ENCODE peak calls at places on chromosomes 12 and 14, in six cellular contexts. H is HepG2, S is HCT116, R is K562, M is H1, C is GM12878. O is an unnamed sample.

GRCh38 chr12:28026701-28027100 is 54.2 kb upstream of the PTHLH start:
- DNase-seq in S (no peak), H (no peak), M (no peak), C (no peak), R (peak; percentile 17), O (no peak)

GRCh38 chr12:7004840-7005239 is 13.4 kb downstream of the LPCAT3 start:
- DNase-seq in M (no peak), S (no peak), R (no peak), H (no peak), C (no peak), O (no peak)

GRCh38 chr12:6229823-6230222 is 29.6 kb downstream of the CD9 start:
- DNase-seq in S (no peak), M (no peak), H (peak; percentile 32), C (no peak), R (no peak), O (no peak)

GRCh38 chr12:60052483-60052882 is 456.7 kb downstream of the SLC16A7 start:
- DNase-seq in C (no peak), H (no peak), R (no peak), M (no peak), S (no peak), O (no peak)

GRCh38 chr14:87049886-87050820 is 942.8 kb downstream of the GALC start:
- DNase-seq in S (no peak), R (no peak), H (peak; percentile 37), M (peak; percentile 19), C (no peak), O (peak; percentile 62)

GRCh38 chr14:94320243-94320642 is 2.9 kb downstream of the SERPINA6 start:
- DNase-seq in M (no peak), R (no peak), H (peak; percentile 89), C (no peak), S (no peak), O (no peak)

GRCh38 chr12:16588812-16589211 is 17.1 kb downstream of the LMO3 start:
- DNase-seq in C (no peak), M (no peak), H (no peak), S (no peak), R (no peak), O (no peak)

GRCh38 chr14:49972199-49972671 is 79.4 kb downstream of the ARF6 start:
- DNase-seq in M (no peak), C (no peak), H (no peak), R (no peak), S (no peak), O (no peak)

GRCh38 chr12:103130564-103130963 is 173.1 kb downstream of the ASCL1 start:
- DNase-seq in H (no peak), S (no peak), R (no peak), C (no peak), M (no peak), O (no peak)

GRCh38 chr12:2537868-2538541 is 256.8 kb upstream of the FKBP4 start:
- DNase-seq in C (no peak), M (no peak), H (no peak), S (no peak), R (no peak), O (no peak)

GRCh38 chr12:14239350-14239934 is 126.0 kb upstream of the ATF7IP start:
- DNase-seq in R (no peak), S (no peak), H (peak; percentile 85), M (no peak), C (peak; percentile 86), O (peak; percentile 34)

GRCh38 chr12:112303004-112303403 is 79.2 kb downstream of the HECTD4 start:
- DNase-seq in H (no peak), R (peak; percentile 10), C (peak; percentile 91), S (no peak), M (no peak), O (no peak)

GRCh38 chr12:38124247-38125012 is 192.1 kb upstream of the ALG10B start:
- DNase-seq in C (no peak), M (no peak), R (no peak), S (no peak), H (peak; percentile 89), O (no peak)

GRCh38 chr12:48965447-48965846 is 6.1 kb downstream of the WNT10B start:
- DNase-seq in S (no peak), H (no peak), C (no peak), R (no peak), M (peak; percentile 36), O (no peak)

GRCh38 chr14:84496677-84497076 is 1033.3 kb upstream of the FLRT2 start:
- DNase-seq in C (no peak), R (no peak), H (no peak), S (no peak), M (no peak), O (no peak)

GRCh38 chr12:104219908-104220404 is 4.4 kb downstream of the TXNRD1 start:
- DNase-seq in M (no peak), R (peak; percentile 60), H (peak; percentile 69), C (no peak), S (peak; percentile 97), O (no peak)

GRCh38 chr14:99188721-99189120 is 83.3 kb downstream of the BCL11B start:
- DNase-seq in R (no peak), M (no peak), S (no peak), C (no peak), H (no peak), O (peak; percentile 73)

GRCh38 chr12:113889076-113889475 is 77.0 kb downstream of the RBM19 start:
- DNase-seq in S (no peak), R (no peak), H (peak; percentile 9), C (no peak), M (no peak), O (no peak)

GRCh38 chr12:128402481-128402880 is 135.5 kb downstream of the TMEM132C start:
- DNase-seq in H (no peak), C (no peak), S (no peak), M (peak; percentile 19), R (no peak), O (no peak)

GRCh38 chr12:90084018-90084417 is 375.4 kb upstream of the ATP2B1 start:
- DNase-seq in S (no peak), M (no peak), R (no peak), H (no peak), C (no peak), O (no peak)

GRCh38 chr14:36656769-36657408 is 4.8 kb upstream of the PAX9 start:
- DNase-seq in R (no peak), S (no peak), M (no peak), H (no peak), C (no peak), O (peak; percentile 45)
- TF ChIP-seq MAX in R (no peak), S (no peak), M (no peak), H (no peak), C (no peak), O (no peak)

DNA sequence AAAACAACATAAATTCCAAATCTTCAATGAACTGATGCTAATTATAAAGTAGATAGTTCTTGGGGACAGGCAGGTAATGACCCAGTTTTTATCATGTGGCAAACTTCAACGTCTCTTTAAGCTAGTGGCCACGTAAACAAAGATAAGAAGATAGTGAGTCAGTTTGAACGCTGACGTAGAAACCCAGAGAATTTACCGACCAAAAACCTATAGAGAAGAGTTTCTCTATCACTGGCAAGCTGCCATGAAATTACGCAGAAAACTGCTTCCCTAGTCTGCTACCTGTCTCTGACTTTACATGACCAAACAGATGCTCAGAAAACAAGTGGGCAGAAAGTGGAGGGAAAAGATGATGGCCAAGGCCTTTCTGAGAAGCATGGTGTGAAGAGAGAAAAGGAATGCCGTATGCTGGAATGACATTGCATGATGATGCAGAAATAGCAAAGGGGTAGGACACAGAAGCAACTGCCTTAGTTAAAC is 136.3 kb downstream of the ITPR2 start:
- DNase-seq in C (no peak), S (no peak), M (no peak), R (peak; percentile 46), H (no peak), O (no peak)
- TF ChIP-seq ATF3 in C (no peak), S (no peak), M (no peak), R (no peak), H (no peak), O (no peak)

DNA sequence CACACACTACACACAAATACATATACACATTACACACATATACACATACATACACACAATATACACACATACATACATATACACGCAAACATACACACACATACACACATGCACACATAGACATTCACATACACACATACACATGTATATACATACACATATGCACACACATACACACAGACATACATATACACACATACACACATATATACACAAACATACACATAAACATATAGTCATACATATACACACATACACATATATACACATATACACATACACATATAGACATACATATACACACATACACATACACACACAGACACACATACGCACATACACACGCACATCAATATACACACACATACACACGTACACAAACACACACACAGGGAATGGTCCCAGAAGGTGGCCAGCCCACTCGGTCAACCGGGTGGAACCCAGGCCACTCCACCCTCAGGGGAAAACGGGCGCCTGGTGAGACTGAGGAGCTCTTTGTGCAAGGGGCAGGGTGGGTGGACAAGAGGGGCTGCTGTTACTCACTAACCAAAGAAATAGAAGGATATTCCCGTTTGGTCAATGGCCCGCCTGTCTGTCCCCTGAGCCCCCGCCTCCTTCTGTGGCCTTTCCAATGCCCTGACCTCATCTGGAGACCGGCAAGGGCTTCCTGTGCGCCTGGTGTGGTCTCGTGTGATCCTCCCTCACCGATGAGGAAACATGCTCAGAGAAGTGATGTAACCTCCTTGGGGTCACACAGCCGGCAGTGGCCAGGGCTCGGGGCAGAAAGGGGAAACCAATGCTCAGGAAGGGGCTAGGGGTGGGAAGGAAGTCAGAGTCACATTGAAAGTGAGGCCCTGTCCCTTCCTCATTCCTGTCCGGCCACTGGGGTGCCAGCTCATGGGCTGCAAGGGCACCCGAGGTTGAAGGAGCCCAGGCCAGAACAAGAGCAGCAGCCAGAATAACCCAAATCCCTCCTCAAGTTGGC is 5.3 kb downstream of the TRPV4 start:
- DNase-seq in M (no peak), S (no peak), R (no peak), H (no peak), C (no peak), O (no peak)
- TF ChIP-seq MAX in M (no peak), S (no peak), R (no peak), H (no peak), C (no peak), O (no peak)

GRCh38 chr12:108609535-108610335 is 11.9 kb upstream of the TMEM119 start:
- DNase-seq in R (peak; percentile 41), S (no peak), M (no peak), C (no peak), H (no peak), O (no peak)
- TF ChIP-seq ATF3 in R (no peak), S (no peak), M (no peak), C (no peak), H (no peak), O (no peak)

GRCh38 chr12:127383281-127383680 is 883.7 kb upstream of the TMEM132C start:
- DNase-seq in M (no peak), C (no peak), S (no peak), R (no peak), H (no peak), O (no peak)
- TF ChIP-seq MAX in M (no peak), C (no peak), S (no peak), R (no peak), H (no peak), O (no peak)

GRCh38 chr14:66383271-66383670 is 102.9 kb upstream of the CCDC196 start:
- DNase-seq in M (no peak), R (no peak), S (no peak), H (no peak), C (no peak), O (no peak)
- TF ChIP-seq ATF3 in M (no peak), R (no peak), S (no peak), H (no peak), C (no peak), O (no peak)

O was measured in WTC11.